ENCODE peak calls at places on chromosomes 6 and 20, in six cellular contexts. A is activated CD4-positive, CD25-positive, alpha-beta regulatory T cell; U is stimulated activated CD8-positive, alpha-beta memory T cell treated with anti-CD3 and anti-CD28 coated beads, Interleukin-2, amount 100 ng/mL, for 48 hours; E is NCI-H1930; V is SHP77; O is Kasumi-1. P is an unnamed sample.

GRCh38 chr6:44867561-44868334 is 460.4 kb upstream of the RUNX2 start:
- DNase-seq in O (no peak), A (no peak), E (no peak), V (no peak), U (no peak), P (no peak)

GRCh38 chr6:74939309-74939708 is 266.5 kb downstream of the COL12A1 start:
- DNase-seq in E (no peak), O (peak; percentile 21), A (no peak), V (no peak), U (no peak), P (no peak)

GRCh38 chr20:21719592-21720214 is 14.2 kb downstream of the PAX1 start:
- DNase-seq in V (peak; percentile 55), E (peak; percentile 61), A (peak; percentile 5), O (peak; percentile 68), U (no peak), P (peak; percentile 17)

GRCh38 chr6:142918339-142919042 is 26.5 kb downstream of the HIVEP2 start:
- DNase-seq in O (no peak), V (peak; percentile 65), A (no peak), E (no peak), U (no peak), P (no peak)

GRCh38 chr20:7094438-7094997 is 327.0 kb downstream of the BMP2 start:
- DNase-seq in A (no peak), U (no peak), E (peak; percentile 18), V (peak; percentile 44), O (peak; percentile 21), P (peak; percentile 41)

GRCh38 chr6:11868392-11868791 is 89.8 kb upstream of the ADTRP start:
- DNase-seq in U (no peak), V (no peak), A (no peak), E (no peak), O (no peak), P (no peak)

GRCh38 chr6:43978473-43979360 is 148.5 kb downstream of the MRPL14 start:
- DNase-seq in V (no peak), U (no peak), A (no peak), O (no peak), E (no peak), P (no peak)

GRCh38 chr20:56359212-56360132 is 698 bp downstream of the FAM210B start:
- DNase-seq in U (no peak), O (peak; percentile 45), V (peak; percentile 40), A (no peak), E (no peak), P (no peak)

GRCh38 chr20:31515775-31516107 is 1.5 kb downstream of the HM13 start:
- DNase-seq in E (no peak), A (no peak), V (no peak), O (no peak), U (no peak), P (no peak)

GRCh38 chr6:40896696-40897095 is 142.3 kb downstream of the UNC5CL start:
- DNase-seq in V (no peak), A (no peak), O (no peak), U (no peak), E (no peak), P (no peak)

GRCh38 chr6:35391240-35391968 is 49.0 kb downstream of the PPARD start:
- DNase-seq in V (no peak), A (no peak), U (no peak), O (no peak), E (no peak), P (no peak)

GRCh38 chr6:161418458-161418945 is 144.6 kb upstream of the AGPAT4 start:
- DNase-seq in O (peak; percentile 76), A (no peak), V (peak; percentile 34), E (peak; percentile 51), U (no peak), P (peak; percentile 29)

GRCh38 chr6:41167173-41167963 is 4.5 kb upstream of the TREM2 start:
- DNase-seq in O (peak; percentile 16), V (no peak), E (no peak), U (no peak), A (no peak), P (no peak)

GRCh38 chr6:159460476-159460875 is 232.6 kb downstream of the SOD2 start:
- DNase-seq in V (no peak), A (no peak), U (no peak), O (no peak), E (no peak), P (no peak)

GRCh38 chr6:14258695-14259655 is 141.4 kb downstream of the CD83 start:
- DNase-seq in V (no peak), A (no peak), E (no peak), U (no peak), O (no peak), P (no peak)

GRCh38 chr20:61809006-61809770 is 256.5 kb downstream of the TAF4 start:
- DNase-seq in A (no peak), E (no peak), O (no peak), U (no peak), V (no peak), P (no peak)

GRCh38 chr6:54191460-54191859 is 80.2 kb downstream of the MLIP start:
- DNase-seq in U (no peak), O (no peak), V (peak; percentile 8), E (no peak), A (no peak), P (no peak)

GRCh38 chr6:1614448-1614766 is 4.7 kb downstream of the FOXC1 start:
- DNase-seq in A (no peak), E (no peak), V (no peak), U (no peak), O (no peak), P (no peak)

GRCh38 chr6:147159536-147160374 is 44.5 kb upstream of the STXBP5 start:
- DNase-seq in E (no peak), U (no peak), V (no peak), A (no peak), O (no peak), P (no peak)

GRCh38 chr6:37636112-37636511 is 61.6 kb downstream of the MDGA1 start:
- DNase-seq in A (no peak), U (no peak), V (no peak), O (no peak), E (no peak), P (no peak)

GRCh38 chr6:126643352-126643751 is 303.4 kb downstream of the CENPW start:
- DNase-seq in A (no peak), O (no peak), V (no peak), U (no peak), E (no peak), P (no peak)

P was measured in NCI-H1417 treated with DMSO at 0.1 percent for 48 hours.